ENCODE peak calls at places on chromosomes 3 and 15, in four cellular contexts. One of them, this sample, is unnamed.

GRCh38 chr3:101720851-101721649 is 3.4 kb upstream of the CEP97 start:
- DNase-seq in left ventricle myocardium inferior: no peak
- DNase-seq in foreskin fibroblast: peak; percentile 85
- DNase-seq in B cell: no peak
- DNase-seq in this sample: no peak

GRCh38 chr15:64809649-64810498 is 15.6 kb downstream of the PIF1 start:
- DNase-seq in B cell: peak; percentile 85
- DNase-seq in left ventricle myocardium inferior: peak; percentile 83
- DNase-seq in foreskin fibroblast: peak; percentile 86
- DNase-seq in this sample: peak; percentile 88

GRCh38 chr3:43659250-43659880 is 31.4 kb upstream of the ABHD5 start:
- DNase-seq in foreskin fibroblast: no peak
- DNase-seq in B cell: no peak
- DNase-seq in left ventricle myocardium inferior: no peak
- DNase-seq in this sample: no peak

GRCh38 chr3:43246956-43247355 is 39.4 kb upstream of the SNRK start:
- DNase-seq in B cell: no peak
- DNase-seq in left ventricle myocardium inferior: no peak
- DNase-seq in foreskin fibroblast: no peak
- DNase-seq in this sample: no peak

GRCh38 chr3:193096076-193096475 is 144.9 kb upstream of the PLAAT1 start:
- DNase-seq in B cell: no peak
- DNase-seq in foreskin fibroblast: no peak
- DNase-seq in left ventricle myocardium inferior: no peak
- DNase-seq in this sample: no peak

GRCh38 chr3:160445854-160446253 is 3.7 kb downstream of the TRIM59 start:
- DNase-seq in B cell: no peak
- DNase-seq in foreskin fibroblast: no peak
- DNase-seq in left ventricle myocardium inferior: no peak
- DNase-seq in this sample: no peak

GRCh38 chr3:12993623-12994356 is 79.4 kb downstream of the IQSEC1 start:
- DNase-seq in B cell: peak; percentile 77
- DNase-seq in foreskin fibroblast: peak; percentile 37
- DNase-seq in left ventricle myocardium inferior: no peak
- DNase-seq in this sample: peak; percentile 58

GRCh38 chr15:42065008-42065407 is 29.4 kb downstream of the PLA2G4D start:
- DNase-seq in B cell: no peak
- DNase-seq in left ventricle myocardium inferior: no peak
- DNase-seq in foreskin fibroblast: no peak
- DNase-seq in this sample: no peak

GRCh38 chr3:53218136-53218535 is 37.7 kb downstream of the TKT start:
- DNase-seq in B cell: peak; percentile 59
- DNase-seq in left ventricle myocardium inferior: no peak
- DNase-seq in foreskin fibroblast: no peak
- DNase-seq in this sample: no peak

GRCh38 chr15:62572797-62573196 is 407.7 kb upstream of the C2CD4B start:
- DNase-seq in left ventricle myocardium inferior: no peak
- DNase-seq in foreskin fibroblast: no peak
- DNase-seq in B cell: no peak
- DNase-seq in this sample: no peak

GRCh38 chr3:132596326-132596725 is 744 bp upstream of the ACKR4 start:
- DNase-seq in left ventricle myocardium inferior: no peak
- DNase-seq in foreskin fibroblast: no peak
- DNase-seq in B cell: no peak
- DNase-seq in this sample: no peak

GRCh38 chr3:172023915-172024314 is 15.5 kb upstream of the FNDC3B start:
- DNase-seq in foreskin fibroblast: no peak
- DNase-seq in B cell: no peak
- DNase-seq in left ventricle myocardium inferior: no peak
- DNase-seq in this sample: no peak

GRCh38 chr3:56799251-56799882 is 2.4 kb downstream of the ARHGEF3 start:
- DNase-seq in B cell: peak; percentile 41
- DNase-seq in left ventricle myocardium inferior: no peak
- DNase-seq in foreskin fibroblast: peak; percentile 70
- DNase-seq in this sample: no peak
- TF ChIP-seq CTCF in B cell: peak; percentile 81
- TF ChIP-seq CTCF in left ventricle myocardium inferior: peak; percentile 78
- TF ChIP-seq CTCF in foreskin fibroblast: peak; percentile 24
- TF ChIP-seq CTCF in this sample: peak; percentile 87

GRCh38 chr3:37603722-37604121 is 258.0 kb upstream of the CTDSPL start:
- DNase-seq in foreskin fibroblast: no peak
- DNase-seq in B cell: no peak
- DNase-seq in left ventricle myocardium inferior: no peak
- DNase-seq in this sample: no peak
- TF ChIP-seq CTCF in foreskin fibroblast: no peak
- TF ChIP-seq CTCF in B cell: no peak
- TF ChIP-seq CTCF in left ventricle myocardium inferior: no peak
- TF ChIP-seq CTCF in this sample: no peak

DNA sequence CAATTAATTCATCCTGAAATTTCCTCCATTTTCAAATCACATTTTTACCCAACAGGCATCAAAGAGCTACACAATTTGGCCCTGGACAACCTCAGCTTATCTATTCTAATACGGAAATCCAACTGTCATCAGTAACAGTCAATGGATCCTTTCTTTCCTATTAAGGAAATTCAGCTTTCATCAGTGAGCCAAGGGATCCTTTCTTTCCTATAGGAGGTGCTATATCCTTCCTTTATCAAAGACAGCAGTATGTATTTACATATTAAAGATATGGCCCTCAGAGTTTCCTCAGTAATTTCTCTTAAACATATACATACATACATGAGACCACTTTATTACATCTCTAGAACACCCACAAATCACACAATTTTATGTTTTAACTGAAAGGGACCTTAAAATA is 10.1 kb downstream of the DHX36 start:
- DNase-seq in B cell: no peak
- DNase-seq in left ventricle myocardium inferior: no peak
- DNase-seq in foreskin fibroblast: no peak
- DNase-seq in this sample: no peak
- TF ChIP-seq CTCF in B cell: no peak
- TF ChIP-seq CTCF in left ventricle myocardium inferior: no peak
- TF ChIP-seq CTCF in foreskin fibroblast: no peak
- TF ChIP-seq CTCF in this sample: no peak

GRCh38 chr3:119829431-119829830 is 47.5 kb downstream of the NR1I2 start:
- DNase-seq in foreskin fibroblast: no peak
- DNase-seq in left ventricle myocardium inferior: no peak
- DNase-seq in B cell: no peak
- DNase-seq in this sample: no peak

GRCh38 chr3:119831941-119832371 is 50.1 kb downstream of the NR1I2 start:
- DNase-seq in left ventricle myocardium inferior: no peak
- DNase-seq in foreskin fibroblast: peak; percentile 74
- DNase-seq in B cell: no peak
- DNase-seq in this sample: no peak

GRCh38 chr3:119834754-119835365 is 53.0 kb downstream of the NR1I2 start:
- DNase-seq in B cell: no peak
- DNase-seq in foreskin fibroblast: no peak
- DNase-seq in left ventricle myocardium inferior: no peak
- DNase-seq in this sample: no peak

GRCh38 chr3:119827209-119827608 is 45.3 kb downstream of the NR1I2 start:
- DNase-seq in foreskin fibroblast: no peak
- DNase-seq in left ventricle myocardium inferior: no peak
- DNase-seq in B cell: no peak
- DNase-seq in this sample: no peak

GRCh38 chr3:119831022-119831421 is 49.1 kb downstream of the NR1I2 start:
- DNase-seq in B cell: no peak
- DNase-seq in left ventricle myocardium inferior: no peak
- DNase-seq in foreskin fibroblast: no peak
- DNase-seq in this sample: no peak
- TF ChIP-seq CTCF in B cell: no peak
- TF ChIP-seq CTCF in left ventricle myocardium inferior: no peak
- TF ChIP-seq CTCF in foreskin fibroblast: peak; percentile 16
- TF ChIP-seq CTCF in this sample: no peak

GRCh38 chr3:196632033-196632751 is 7.3 kb upstream of the NRROS start:
- DNase-seq in foreskin fibroblast: peak; percentile 87
- DNase-seq in B cell: peak; percentile 86
- DNase-seq in left ventricle myocardium inferior: peak; percentile 88
- DNase-seq in this sample: peak; percentile 70
- TF ChIP-seq CTCF in foreskin fibroblast: peak; percentile 13
- TF ChIP-seq CTCF in B cell: peak; percentile 29
- TF ChIP-seq CTCF in left ventricle myocardium inferior: peak; percentile 54
- TF ChIP-seq CTCF in this sample: no peak

DNA sequence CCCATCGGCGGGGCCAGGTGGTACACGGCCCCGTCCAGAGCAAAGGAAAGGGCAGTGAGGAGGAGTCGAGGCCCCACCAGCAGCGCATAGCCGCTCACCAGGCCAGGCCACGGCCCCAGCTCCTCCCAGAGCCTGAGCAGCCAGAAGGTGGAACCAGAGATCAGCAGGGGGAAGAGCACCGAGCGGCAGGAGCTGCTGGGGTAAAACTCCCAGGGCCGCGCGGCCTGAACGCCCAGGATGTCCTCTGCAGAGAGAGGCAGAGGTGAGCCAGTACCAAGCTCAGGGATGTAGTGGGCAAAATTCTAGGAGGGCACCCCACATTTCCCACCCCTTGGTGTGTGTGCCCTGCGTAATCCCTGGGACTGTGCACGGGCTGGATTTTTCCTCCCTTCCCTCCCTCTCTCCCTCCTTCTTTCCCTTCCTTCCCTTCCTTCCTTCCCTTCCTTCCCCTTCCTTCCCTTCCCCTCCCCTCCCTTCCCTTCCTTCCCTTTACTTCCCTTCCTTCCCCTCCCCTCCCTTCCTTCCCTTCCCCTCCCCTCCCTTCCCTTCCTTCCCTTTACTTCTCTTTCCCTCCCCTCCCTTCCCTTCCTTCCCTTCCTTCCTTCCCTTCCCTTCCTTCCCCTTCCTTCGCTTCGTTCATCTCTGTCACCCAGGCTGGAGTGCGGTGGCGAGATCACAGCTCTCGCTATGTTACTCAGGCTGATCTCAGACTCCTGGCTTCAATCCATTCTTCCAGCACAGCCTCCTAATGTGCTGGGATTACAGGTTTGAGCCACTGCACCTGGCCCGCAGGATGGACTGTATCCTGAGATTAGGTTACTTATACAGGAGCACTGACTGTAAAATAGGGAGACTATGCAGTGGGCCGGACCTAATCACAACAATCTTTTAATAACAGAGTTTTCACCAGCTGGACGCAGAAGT is 6.4 kb upstream of the NCBP2 start:
- DNase-seq in left ventricle myocardium inferior: no peak
- DNase-seq in B cell: no peak
- DNase-seq in foreskin fibroblast: peak; percentile 67
- DNase-seq in this sample: no peak
- TF ChIP-seq CTCF in left ventricle myocardium inferior: no peak
- TF ChIP-seq CTCF in B cell: no peak
- TF ChIP-seq CTCF in foreskin fibroblast: peak; percentile 19
- TF ChIP-seq CTCF in this sample: no peak

DNA sequence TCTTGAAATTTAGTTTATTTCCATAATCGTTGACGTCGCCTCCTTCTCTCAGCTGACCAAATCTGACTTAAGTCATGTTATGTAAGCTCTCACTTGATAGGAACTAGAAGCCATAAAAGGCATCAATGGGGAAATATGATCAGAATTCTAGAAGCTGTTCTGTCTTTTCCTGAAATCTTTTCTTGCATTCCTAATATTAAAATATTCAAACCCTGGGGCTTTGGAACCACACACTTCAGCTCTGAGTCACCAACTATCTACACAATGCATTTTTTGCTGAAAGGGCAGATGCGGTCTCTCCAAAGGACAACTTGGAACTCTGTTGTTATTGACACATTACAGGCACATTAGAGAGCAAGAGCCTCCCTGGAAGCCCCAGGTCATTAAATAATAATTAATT is 91.3 kb downstream of the LARS2 start:
- DNase-seq in B cell: no peak
- DNase-seq in left ventricle myocardium inferior: no peak
- DNase-seq in foreskin fibroblast: peak; percentile 75
- DNase-seq in this sample: no peak
- TF ChIP-seq CTCF in B cell: no peak
- TF ChIP-seq CTCF in left ventricle myocardium inferior: no peak
- TF ChIP-seq CTCF in foreskin fibroblast: no peak
- TF ChIP-seq CTCF in this sample: no peak

GRCh38 chr3:15797600-15798303 is at the start of gene ANKRD28:
- DNase-seq in B cell: no peak
- DNase-seq in foreskin fibroblast: peak; percentile 93
- DNase-seq in left ventricle myocardium inferior: no peak
- DNase-seq in this sample: no peak
- TF ChIP-seq CTCF in B cell: no peak
- TF ChIP-seq CTCF in foreskin fibroblast: peak; percentile 9
- TF ChIP-seq CTCF in left ventricle myocardium inferior: peak; percentile 28
- TF ChIP-seq CTCF in this sample: peak; percentile 14

GRCh38 chr3:117045143-117045542 is 335.6 kb downstream of the TUSC7 start:
- DNase-seq in B cell: no peak
- DNase-seq in foreskin fibroblast: peak; percentile 72
- DNase-seq in left ventricle myocardium inferior: no peak
- DNase-seq in this sample: no peak
- TF ChIP-seq CTCF in B cell: no peak
- TF ChIP-seq CTCF in foreskin fibroblast: no peak
- TF ChIP-seq CTCF in left ventricle myocardium inferior: no peak
- TF ChIP-seq CTCF in this sample: no peak

GRCh38 chr3:52197842-52198625 is at the start of gene ALAS1:
- DNase-seq in left ventricle myocardium inferior: peak; percentile 94
- DNase-seq in foreskin fibroblast: peak; percentile 96
- DNase-seq in B cell: peak; percentile 98
- DNase-seq in this sample: peak; percentile 99
- TF ChIP-seq CTCF in left ventricle myocardium inferior: peak; percentile 49
- TF ChIP-seq CTCF in foreskin fibroblast: no peak
- TF ChIP-seq CTCF in B cell: no peak
- TF ChIP-seq CTCF in this sample: no peak

This sample was measured in mesothelial cell of epicardium.